ENCODE peak calls at places on chromosomes 6 and 20, in eight cellular contexts. V, L, Q, J, Z, M, N and K are unnamed samples.

GRCh38 chr6:81640891-81641290 is 111.6 kb downstream of the TENT5A start:
- DNase-seq in V (no peak), L (no peak), Q (no peak), J (no peak), Z (no peak), M (no peak), N (no peak), K (no peak)

GRCh38 chr6:2900821-2901644 is 2.1 kb downstream of the SERPINB9 start:
- DNase-seq in V (peak; percentile 9), L (no peak), Q (no peak), J (peak; percentile 29), Z (no peak), M (no peak), N (peak; percentile 41), K (no peak)

GRCh38 chr6:33706136-33706725 is 5.3 kb downstream of the UQCC2 start:
- DNase-seq in V (no peak), L (no peak), Q (no peak), J (no peak), Z (no peak), M (no peak), N (no peak), K (no peak)

GRCh38 chr6:36607782-36608386 is 13.7 kb downstream of the SRSF3 start:
- DNase-seq in V (no peak), L (no peak), Q (no peak), J (no peak), Z (no peak), M (peak; percentile 93), N (no peak), K (no peak)

GRCh38 chr6:128740951-128741350 is 142.0 kb upstream of the LAMA2 start:
- DNase-seq in V (no peak), L (no peak), Q (no peak), J (no peak), Z (no peak), M (no peak), N (no peak), K (no peak)

GRCh38 chr6:85483041-85483700 is 33.3 kb downstream of the NT5E start:
- DNase-seq in V (peak; percentile 74), L (no peak), Q (peak; percentile 85), J (peak; percentile 71), Z (peak; percentile 76), M (peak; percentile 57), N (peak; percentile 80), K (peak; percentile 37)

GRCh38 chr6:20652276-20652675 is 118.0 kb downstream of the CDKAL1 start:
- DNase-seq in V (no peak), L (no peak), Q (peak; percentile 12), J (no peak), Z (no peak), M (no peak), N (peak; percentile 19), K (no peak)

GRCh38 chr6:435442-436307 is 44.1 kb downstream of the IRF4 start:
- DNase-seq in V (peak; percentile 30), L (no peak), Q (peak; percentile 78), J (peak; percentile 28), Z (no peak), M (no peak), N (no peak), K (no peak)

GRCh38 chr6:17831135-17831534 is 124.4 kb upstream of the NUP153 start:
- DNase-seq in V (peak; percentile 88), L (no peak), Q (peak; percentile 75), J (no peak), Z (no peak), M (peak; percentile 35), N (peak; percentile 98), K (no peak)

GRCh38 chr6:32439708-32440214 is at the start of gene HLA-DRA:
- DNase-seq in V (peak; percentile 57), L (peak; percentile 72), Q (peak; percentile 79), J (peak; percentile 48), Z (no peak), M (peak; percentile 17), N (peak; percentile 81), K (no peak)

GRCh38 chr6:113813207-113813606 is 43.9 kb upstream of the MARCKS start:
- DNase-seq in V (peak; percentile 84), L (no peak), Q (no peak), J (peak; percentile 39), Z (no peak), M (peak; percentile 79), N (no peak), K (no peak)

GRCh38 chr6:63475707-63476106 is 96.6 kb upstream of the LOC128125822 start:
- DNase-seq in V (no peak), L (no peak), Q (no peak), J (no peak), Z (no peak), M (no peak), N (no peak), K (no peak)

GRCh38 chr6:6085928-6086668 is 79.4 kb upstream of the NRN1 start:
- DNase-seq in V (no peak), L (no peak), Q (no peak), J (no peak), Z (no peak), M (no peak), N (no peak), K (no peak)

GRCh38 chr6:142893088-142893487 is 51.9 kb downstream of the HIVEP2 start:
- DNase-seq in V (peak; percentile 47), L (no peak), Q (peak; percentile 57), J (peak; percentile 61), Z (no peak), M (peak; percentile 74), N (peak; percentile 75), K (no peak)

GRCh38 chr6:149026530-149026942 is 279.7 kb downstream of the UST start:
- DNase-seq in V (peak; percentile 94), L (peak; percentile 70), Q (peak; percentile 82), J (peak; percentile 97), Z (peak; percentile 57), M (peak; percentile 68), N (peak; percentile 23), K (no peak)

GRCh38 chr20:57265649-57266250 is 691 bp downstream of the BMP7 start:
- DNase-seq in V (no peak), L (no peak), Q (no peak), J (no peak), Z (no peak), M (peak; percentile 28), N (no peak), K (no peak)
- TF ChIP-seq EZH2 in V (peak; percentile 34), L (no peak), Q (no peak), J (peak; percentile 77), Z (no peak), M (peak; percentile 97), N (peak; percentile 14), K (no peak)

GRCh38 chr6:14074723-14075503 is 42.7 kb upstream of the CD83 start:
- DNase-seq in V (peak; percentile 59), L (no peak), Q (peak; percentile 37), J (peak; percentile 50), Z (peak; percentile 28), M (peak; percentile 58), N (peak; percentile 59), K (no peak)
- H3K4me3 ChIP-seq in V (peak overlapping the region; percentile 73), L (peak overlapping the region; percentile 26), Q (peak overlapping the region; percentile 71), J (peak overlapping the region; percentile 52), Z (peak overlapping the region; percentile 41), M (peak overlapping the region; percentile 37), N (peak overlapping the region; percentile 61), K (peak overlapping the region; percentile 3)

GRCh38 chr6:127120109-127120786 is 1.8 kb downstream of the RSPO3 start:
- DNase-seq in V (no peak), L (no peak), Q (no peak), J (no peak), Z (no peak), M (no peak), N (no peak), K (no peak)
- TF ChIP-seq EZH2 in V (no peak), L (no peak), Q (no peak), J (peak; percentile 62), Z (no peak), M (peak; percentile 96), N (peak; percentile 50), K (no peak)

GRCh38 chr20:63174309-63175030 is 41.5 kb downstream of the YTHDF1 start:
- DNase-seq in V (no peak), L (no peak), Q (no peak), J (no peak), Z (no peak), M (no peak), N (no peak), K (no peak)
- H3K4me3 ChIP-seq in V (no peak overlapping the region), L (no peak overlapping the region), Q (no peak overlapping the region), J (no peak overlapping the region), Z (no peak overlapping the region), M (no peak overlapping the region), N (no peak overlapping the region), K (no peak overlapping the region)

GRCh38 chr6:25497383-25497782 is 154.6 kb upstream of the SCGN start:
- DNase-seq in V (no peak), L (no peak), Q (no peak), J (no peak), Z (no peak), M (no peak), N (no peak), K (no peak)

GRCh38 chr6:25490018-25490865 is 161.8 kb upstream of the SCGN start:
- DNase-seq in V (peak; percentile 89), L (peak; percentile 69), Q (peak; percentile 92), J (peak; percentile 86), Z (peak; percentile 65), M (peak; percentile 66), N (peak; percentile 73), K (peak; percentile 68)

GRCh38 chr6:25492951-25493350 is 159.1 kb upstream of the SCGN start:
- DNase-seq in V (no peak), L (no peak), Q (no peak), J (no peak), Z (no peak), M (no peak), N (no peak), K (no peak)

GRCh38 chr6:25498510-25498909 is 153.5 kb upstream of the SCGN start:
- DNase-seq in V (no peak), L (no peak), Q (no peak), J (no peak), Z (no peak), M (no peak), N (no peak), K (no peak)

GRCh38 chr6:25494469-25494868 is 157.5 kb upstream of the SCGN start:
- DNase-seq in V (no peak), L (no peak), Q (no peak), J (no peak), Z (no peak), M (no peak), N (no peak), K (no peak)
- TF ChIP-seq EZH2 in V (no peak), L (no peak), Q (no peak), J (no peak), Z (no peak), M (no peak), N (no peak), K (no peak)